ENCODE peak calls at places on chromosome 20, in nine cellular contexts. F is mucosa of descending colon, L is fibroblast of pulmonary artery, R is RWPE1, E is left ventricle myocardium inferior, S is Peyer's patch, Y is Ammon's horn, X is HEK293T, C is H7. U is an unnamed sample.

GRCh38 chr20:2421247-2421646 is 40.5 kb downstream of the TGM6 start:
- DNase-seq in F (no peak), L (peak), R (peak), E (no peak), S (no peak), Y (no peak), X (no peak), C (no peak), U (no peak)

GRCh38 chr20:63735859-63736718 is at the start of gene LIME1:
- DNase-seq in F (peak), L (no peak), R (no peak), E (no peak), S (peak), Y (no peak), X (no peak), C (peak), U (no peak)

GRCh38 chr20:41692479-41693135 is 74.4 kb upstream of the CHD6 start:
- DNase-seq in F (peak), L (peak), R (peak), E (peak), S (peak), Y (peak), X (peak), C (peak), U (peak)

GRCh38 chr20:64219202-64219601 is 36.3 kb upstream of the PCMTD2 start:
- DNase-seq in F (no peak), L (no peak), R (no peak), E (no peak), S (no peak), Y (no peak), X (no peak), C (no peak), U (no peak)

GRCh38 chr20:2946988-2947961 is 74.0 kb downstream of the PTPRA start:
- DNase-seq in F (no peak), L (peak), R (no peak), E (no peak), S (no peak), Y (peak), X (peak), C (no peak), U (peak)

GRCh38 chr20:39574061-39574460 is 611.9 kb downstream of the DHX35 start:
- DNase-seq in F (no peak), L (no peak), R (no peak), E (no peak), S (no peak), Y (no peak), X (no peak), C (no peak), U (no peak)

GRCh38 chr20:513429-513828 is 30.2 kb downstream of the CSNK2A1 start:
- DNase-seq in F (no peak), L (peak), R (no peak), E (no peak), S (no peak), Y (no peak), X (no peak), C (no peak), U (no peak)

GRCh38 chr20:20368414-20369352 is 779 bp downstream of the INSM1 start:
- DNase-seq in F (no peak), L (no peak), R (no peak), E (no peak), S (no peak), Y (no peak), X (peak), C (peak), U (no peak)

GRCh38 chr20:15475483-15475882 is 1097.8 kb downstream of the KIF16B start:
- DNase-seq in F (peak), L (no peak), R (peak), E (peak), S (peak), Y (peak), X (no peak), C (no peak), U (no peak)

GRCh38 chr20:31497838-31498540 is 16.3 kb upstream of the HM13 start:
- DNase-seq in F (no peak), L (peak), R (no peak), E (peak), S (no peak), Y (no peak), X (no peak), C (peak), U (peak)

GRCh38 chr20:48106428-48106827 is 321.1 kb upstream of the SULF2 start:
- DNase-seq in F (no peak), L (no peak), R (peak), E (no peak), S (no peak), Y (no peak), X (no peak), C (no peak), U (no peak)

GRCh38 chr20:58127731-58128130 is 100.7 kb downstream of the ANKRD60 start:
- DNase-seq in F (no peak), L (peak), R (peak), E (no peak), S (no peak), Y (no peak), X (no peak), C (no peak), U (peak)

GRCh38 chr20:58086763-58087566 is 141.5 kb downstream of the ANKRD60 start:
- DNase-seq in F (peak), L (peak), R (peak), E (no peak), S (no peak), Y (peak), X (peak), C (peak), U (peak)

GRCh38 chr20:52761867-52762266 is 210.3 kb upstream of the TSHZ2 start:
- DNase-seq in F (no peak), L (no peak), R (no peak), E (no peak), S (no peak), Y (no peak), X (no peak), C (no peak), U (no peak)

GRCh38 chr20:10332656-10333421 is 101.2 kb downstream of the MKKS start:
- DNase-seq in F (no peak), L (no peak), R (no peak), E (no peak), S (no peak), Y (no peak), X (no peak), C (no peak), U (peak)

GRCh38 chr20:45407067-45407745 is 883 bp upstream of the DBNDD2 start:
- DNase-seq in F (peak), L (peak), R (peak), E (peak), S (peak), Y (peak), X (peak), C (peak), U (peak)

GRCh38 chr20:46826343-46826984 is 68.2 kb upstream of the EYA2 start:
- DNase-seq in F (no peak), L (peak), R (no peak), E (no peak), S (no peak), Y (no peak), X (no peak), C (no peak), U (no peak)

GRCh38 chr20:61907081-61907891 is 158.4 kb downstream of the TAF4 start:
- DNase-seq in F (no peak), L (no peak), R (no peak), E (no peak), S (no peak), Y (no peak), X (no peak), C (peak), U (no peak)

U was measured in fibroblast of villous mesenchyme.